ENCODE peak calls at places on chromosomes 13 and 19, in four cellular contexts. One of them, this sample, is unnamed.

GRCh38 chr13:51255556-51255955 is 33.4 kb downstream of the FAM124A start:
- DNase-seq in activated naive CD4-positive, alpha-beta T cell: no peak
- DNase-seq in activated CD4-positive, alpha-beta T cell treated with anti-CD3 and anti-CD28 coated beads, Interleukin-2, amount 50 U/mL, for 4 hours: no peak
- DNase-seq in stimulated activated CD8-positive, alpha-beta memory T cell treated with anti-CD3 and anti-CD28 coated beads, Interleukin-7, amount 100 ng/mL, for 1 hour: no peak
- DNase-seq in this sample: no peak

GRCh38 chr19:55536951-55537740 is at the start of gene SBK2:
- DNase-seq in stimulated activated CD8-positive, alpha-beta memory T cell treated with anti-CD3 and anti-CD28 coated beads, Interleukin-7, amount 100 ng/mL, for 1 hour: no peak
- DNase-seq in activated CD4-positive, alpha-beta T cell treated with anti-CD3 and anti-CD28 coated beads, Interleukin-2, amount 50 U/mL, for 4 hours: no peak
- DNase-seq in activated naive CD4-positive, alpha-beta T cell: no peak
- DNase-seq in this sample: no peak

GRCh38 chr13:106533940-106534843 is 1.3 kb downstream of the EFNB2 start:
- DNase-seq in activated CD4-positive, alpha-beta T cell treated with anti-CD3 and anti-CD28 coated beads, Interleukin-2, amount 50 U/mL, for 4 hours: no peak
- DNase-seq in stimulated activated CD8-positive, alpha-beta memory T cell treated with anti-CD3 and anti-CD28 coated beads, Interleukin-7, amount 100 ng/mL, for 1 hour: no peak
- DNase-seq in activated naive CD4-positive, alpha-beta T cell: no peak
- DNase-seq in this sample: peak

GRCh38 chr13:21429217-21429616 is 29.9 kb downstream of the ZDHHC20 start:
- DNase-seq in stimulated activated CD8-positive, alpha-beta memory T cell treated with anti-CD3 and anti-CD28 coated beads, Interleukin-7, amount 100 ng/mL, for 1 hour: no peak
- DNase-seq in activated CD4-positive, alpha-beta T cell treated with anti-CD3 and anti-CD28 coated beads, Interleukin-2, amount 50 U/mL, for 4 hours: no peak
- DNase-seq in activated naive CD4-positive, alpha-beta T cell: no peak
- DNase-seq in this sample: no peak

GRCh38 chr13:31528176-31528575 is 211.2 kb upstream of the RXFP2 start:
- DNase-seq in activated naive CD4-positive, alpha-beta T cell: no peak
- DNase-seq in activated CD4-positive, alpha-beta T cell treated with anti-CD3 and anti-CD28 coated beads, Interleukin-2, amount 50 U/mL, for 4 hours: no peak
- DNase-seq in stimulated activated CD8-positive, alpha-beta memory T cell treated with anti-CD3 and anti-CD28 coated beads, Interleukin-7, amount 100 ng/mL, for 1 hour: no peak
- DNase-seq in this sample: no peak

GRCh38 chr13:29319451-29319850 is 276.0 kb downstream of the SLC7A1 start:
- DNase-seq in activated CD4-positive, alpha-beta T cell treated with anti-CD3 and anti-CD28 coated beads, Interleukin-2, amount 50 U/mL, for 4 hours: no peak
- DNase-seq in stimulated activated CD8-positive, alpha-beta memory T cell treated with anti-CD3 and anti-CD28 coated beads, Interleukin-7, amount 100 ng/mL, for 1 hour: no peak
- DNase-seq in activated naive CD4-positive, alpha-beta T cell: no peak
- DNase-seq in this sample: no peak

GRCh38 chr19:2449019-2449418 is 7.7 kb downstream of the LMNB2 start:
- DNase-seq in activated naive CD4-positive, alpha-beta T cell: no peak
- DNase-seq in stimulated activated CD8-positive, alpha-beta memory T cell treated with anti-CD3 and anti-CD28 coated beads, Interleukin-7, amount 100 ng/mL, for 1 hour: no peak
- DNase-seq in activated CD4-positive, alpha-beta T cell treated with anti-CD3 and anti-CD28 coated beads, Interleukin-2, amount 50 U/mL, for 4 hours: no peak
- DNase-seq in this sample: no peak

GRCh38 chr19:4326837-4327251 is 11.8 kb downstream of the STAP2 start:
- DNase-seq in stimulated activated CD8-positive, alpha-beta memory T cell treated with anti-CD3 and anti-CD28 coated beads, Interleukin-7, amount 100 ng/mL, for 1 hour: no peak
- DNase-seq in activated CD4-positive, alpha-beta T cell treated with anti-CD3 and anti-CD28 coated beads, Interleukin-2, amount 50 U/mL, for 4 hours: no peak
- DNase-seq in activated naive CD4-positive, alpha-beta T cell: no peak
- DNase-seq in this sample: no peak

GRCh38 chr13:74187564-74187963 is 53.4 kb upstream of the KLF12 start:
- DNase-seq in activated naive CD4-positive, alpha-beta T cell: no peak
- DNase-seq in activated CD4-positive, alpha-beta T cell treated with anti-CD3 and anti-CD28 coated beads, Interleukin-2, amount 50 U/mL, for 4 hours: no peak
- DNase-seq in stimulated activated CD8-positive, alpha-beta memory T cell treated with anti-CD3 and anti-CD28 coated beads, Interleukin-7, amount 100 ng/mL, for 1 hour: no peak
- DNase-seq in this sample: no peak

GRCh38 chr19:48631254-48631653 is 5.9 kb downstream of the DBP start:
- DNase-seq in activated CD4-positive, alpha-beta T cell treated with anti-CD3 and anti-CD28 coated beads, Interleukin-2, amount 50 U/mL, for 4 hours: no peak
- DNase-seq in activated naive CD4-positive, alpha-beta T cell: no peak
- DNase-seq in stimulated activated CD8-positive, alpha-beta memory T cell treated with anti-CD3 and anti-CD28 coated beads, Interleukin-7, amount 100 ng/mL, for 1 hour: no peak
- DNase-seq in this sample: no peak

GRCh38 chr13:93004919-93005318 is 221.7 kb upstream of the GPC6 start:
- DNase-seq in activated naive CD4-positive, alpha-beta T cell: no peak
- DNase-seq in stimulated activated CD8-positive, alpha-beta memory T cell treated with anti-CD3 and anti-CD28 coated beads, Interleukin-7, amount 100 ng/mL, for 1 hour: no peak
- DNase-seq in activated CD4-positive, alpha-beta T cell treated with anti-CD3 and anti-CD28 coated beads, Interleukin-2, amount 50 U/mL, for 4 hours: no peak
- DNase-seq in this sample: no peak

GRCh38 chr19:8557637-8558238 is 19.5 kb downstream of the MYO1F start:
- DNase-seq in activated naive CD4-positive, alpha-beta T cell: no peak
- DNase-seq in stimulated activated CD8-positive, alpha-beta memory T cell treated with anti-CD3 and anti-CD28 coated beads, Interleukin-7, amount 100 ng/mL, for 1 hour: no peak
- DNase-seq in activated CD4-positive, alpha-beta T cell treated with anti-CD3 and anti-CD28 coated beads, Interleukin-2, amount 50 U/mL, for 4 hours: no peak
- DNase-seq in this sample: no peak

GRCh38 chr19:33825556-33825955 is 28.9 kb downstream of the KCTD15 start:
- DNase-seq in activated naive CD4-positive, alpha-beta T cell: no peak
- DNase-seq in stimulated activated CD8-positive, alpha-beta memory T cell treated with anti-CD3 and anti-CD28 coated beads, Interleukin-7, amount 100 ng/mL, for 1 hour: no peak
- DNase-seq in activated CD4-positive, alpha-beta T cell treated with anti-CD3 and anti-CD28 coated beads, Interleukin-2, amount 50 U/mL, for 4 hours: no peak
- DNase-seq in this sample: no peak

GRCh38 chr13:29301027-29301426 is 294.5 kb downstream of the SLC7A1 start:
- DNase-seq in stimulated activated CD8-positive, alpha-beta memory T cell treated with anti-CD3 and anti-CD28 coated beads, Interleukin-7, amount 100 ng/mL, for 1 hour: no peak
- DNase-seq in activated naive CD4-positive, alpha-beta T cell: no peak
- DNase-seq in activated CD4-positive, alpha-beta T cell treated with anti-CD3 and anti-CD28 coated beads, Interleukin-2, amount 50 U/mL, for 4 hours: no peak
- DNase-seq in this sample: no peak

GRCh38 chr19:872266-872951 is 12.9 kb downstream of the CFD start:
- DNase-seq in activated naive CD4-positive, alpha-beta T cell: no peak
- DNase-seq in stimulated activated CD8-positive, alpha-beta memory T cell treated with anti-CD3 and anti-CD28 coated beads, Interleukin-7, amount 100 ng/mL, for 1 hour: peak
- DNase-seq in activated CD4-positive, alpha-beta T cell treated with anti-CD3 and anti-CD28 coated beads, Interleukin-2, amount 50 U/mL, for 4 hours: peak
- DNase-seq in this sample: peak

This sample was measured in Calu3.